ENCODE peak calls at places on chromosomes 4 and X, in five cellular contexts. One of them, this sample, is unnamed.

GRCh38 chr4:76782837-76783236 is 115.1 kb downstream of the SOWAHB start:
- DNase-seq in B cell: no peak
- DNase-seq in thoracic aorta: no peak
- DNase-seq in tibial artery: no peak
- DNase-seq in effector CD8-positive, alpha-beta T cell: no peak
- DNase-seq in this sample: peak; percentile 74

GRCh38 chrX:85109235-85109634 is 105.6 kb downstream of the APOOL start:
- DNase-seq in B cell: no peak
- DNase-seq in thoracic aorta: no peak
- DNase-seq in tibial artery: no peak
- DNase-seq in effector CD8-positive, alpha-beta T cell: no peak
- DNase-seq in this sample: no peak

GRCh38 chr4:41610474-41610873 is 72.5 kb downstream of the LIMCH1 start:
- DNase-seq in B cell: no peak
- DNase-seq in thoracic aorta: no peak
- DNase-seq in tibial artery: no peak
- DNase-seq in effector CD8-positive, alpha-beta T cell: no peak
- DNase-seq in this sample: no peak

GRCh38 chrX:55488559-55489314 is 911 bp downstream of the USP51 start:
- DNase-seq in B cell: peak; percentile 79
- DNase-seq in thoracic aorta: no peak
- DNase-seq in tibial artery: peak; percentile 59
- DNase-seq in effector CD8-positive, alpha-beta T cell: peak; percentile 49
- DNase-seq in this sample: peak; percentile 43

GRCh38 chrX:70039758-70040157 is 10.0 kb downstream of the AWAT2 start:
- DNase-seq in B cell: no peak
- DNase-seq in thoracic aorta: no peak
- DNase-seq in tibial artery: no peak
- DNase-seq in effector CD8-positive, alpha-beta T cell: no peak
- DNase-seq in this sample: no peak

GRCh38 chr4:88275516-88275915 is 8.8 kb downstream of the PPM1K start:
- DNase-seq in B cell: peak; percentile 45
- DNase-seq in thoracic aorta: no peak
- DNase-seq in tibial artery: no peak
- DNase-seq in effector CD8-positive, alpha-beta T cell: no peak
- DNase-seq in this sample: peak; percentile 20

GRCh38 chr4:6845574-6845973 is 63.0 kb downstream of the KIAA0232 start:
- DNase-seq in B cell: no peak
- DNase-seq in thoracic aorta: no peak
- DNase-seq in tibial artery: no peak
- DNase-seq in effector CD8-positive, alpha-beta T cell: no peak
- DNase-seq in this sample: no peak

GRCh38 chrX:129759576-129760061 is 20.1 kb upstream of the SASH3 start:
- DNase-seq in B cell: no peak
- DNase-seq in thoracic aorta: no peak
- DNase-seq in tibial artery: peak; percentile 39
- DNase-seq in effector CD8-positive, alpha-beta T cell: peak; percentile 1
- DNase-seq in this sample: peak; percentile 57

GRCh38 chr4:169253904-169254303 is 16.9 kb downstream of the SH3RF1 start:
- DNase-seq in B cell: no peak
- DNase-seq in thoracic aorta: no peak
- DNase-seq in tibial artery: no peak
- DNase-seq in effector CD8-positive, alpha-beta T cell: no peak
- DNase-seq in this sample: peak; percentile 68

GRCh38 chrX:115031989-115032388 is 14.6 kb upstream of the IL13RA2 start:
- DNase-seq in B cell: no peak
- DNase-seq in thoracic aorta: no peak
- DNase-seq in tibial artery: no peak
- DNase-seq in effector CD8-positive, alpha-beta T cell: no peak
- DNase-seq in this sample: no peak

GRCh38 chr4:22093126-22093525 is 144.6 kb upstream of the KCNIP4 start:
- DNase-seq in B cell: no peak
- DNase-seq in thoracic aorta: no peak
- DNase-seq in tibial artery: no peak
- DNase-seq in effector CD8-positive, alpha-beta T cell: no peak
- DNase-seq in this sample: no peak

GRCh38 chrX:53128097-53128749 is 34.3 kb downstream of the KANTR start:
- DNase-seq in B cell: no peak
- DNase-seq in thoracic aorta: no peak
- DNase-seq in tibial artery: no peak
- DNase-seq in effector CD8-positive, alpha-beta T cell: no peak
- DNase-seq in this sample: no peak

GRCh38 chrX:19564606-19565005 is 49.3 kb upstream of the MAP3K15 start:
- DNase-seq in B cell: no peak
- DNase-seq in thoracic aorta: no peak
- DNase-seq in tibial artery: no peak
- DNase-seq in effector CD8-positive, alpha-beta T cell: no peak
- DNase-seq in this sample: no peak

GRCh38 chr4:4990857-4991540 is 28.3 kb downstream of the CYTL1 start:
- DNase-seq in B cell: no peak
- DNase-seq in thoracic aorta: peak; percentile 62
- DNase-seq in tibial artery: peak; percentile 88
- DNase-seq in effector CD8-positive, alpha-beta T cell: no peak
- DNase-seq in this sample: peak; percentile 64

GRCh38 chr4:5773271-5773555 is 62.2 kb downstream of the EVC start:
- DNase-seq in B cell: no peak
- DNase-seq in thoracic aorta: no peak
- DNase-seq in tibial artery: no peak
- DNase-seq in effector CD8-positive, alpha-beta T cell: no peak
- DNase-seq in this sample: peak; percentile 28

GRCh38 chrX:95539041-95539440 is 1145.6 kb upstream of the DIAPH2 start:
- DNase-seq in B cell: no peak
- DNase-seq in thoracic aorta: no peak
- DNase-seq in tibial artery: no peak
- DNase-seq in effector CD8-positive, alpha-beta T cell: no peak
- DNase-seq in this sample: no peak

GRCh38 chrX:43679778-43680177 is 23.7 kb downstream of the MAOA start:
- DNase-seq in B cell: no peak
- DNase-seq in thoracic aorta: no peak
- DNase-seq in tibial artery: no peak
- DNase-seq in effector CD8-positive, alpha-beta T cell: no peak
- DNase-seq in this sample: no peak

GRCh38 chrX:132226169-132226568 is 6.9 kb upstream of the RAP2C start:
- DNase-seq in B cell: no peak
- DNase-seq in thoracic aorta: no peak
- DNase-seq in tibial artery: no peak
- DNase-seq in effector CD8-positive, alpha-beta T cell: no peak
- DNase-seq in this sample: no peak

GRCh38 chr4:56197387-56197786 is 189.9 kb downstream of the AASDH start:
- DNase-seq in B cell: no peak
- DNase-seq in thoracic aorta: no peak
- DNase-seq in tibial artery: no peak
- DNase-seq in effector CD8-positive, alpha-beta T cell: no peak
- DNase-seq in this sample: peak; percentile 6

GRCh38 chrX:22629105-22629725 is 356.5 kb downstream of the CBLL2 start:
- DNase-seq in B cell: no peak
- DNase-seq in thoracic aorta: no peak
- DNase-seq in tibial artery: no peak
- DNase-seq in effector CD8-positive, alpha-beta T cell: no peak
- DNase-seq in this sample: peak; percentile 64

GRCh38 chr4:95528388-95528787 is 20.4 kb downstream of the UNC5C start:
- DNase-seq in B cell: no peak
- DNase-seq in thoracic aorta: no peak
- DNase-seq in tibial artery: no peak
- DNase-seq in effector CD8-positive, alpha-beta T cell: no peak
- DNase-seq in this sample: no peak

GRCh38 chrX:88977835-88978234 is 230.8 kb downstream of the CPXCR1 start:
- DNase-seq in B cell: no peak
- DNase-seq in thoracic aorta: no peak
- DNase-seq in tibial artery: no peak
- DNase-seq in effector CD8-positive, alpha-beta T cell: no peak
- DNase-seq in this sample: no peak

This sample was measured in brain microvascular endothelial cell.